ENCODE peak calls at places on chromosome 10, in four cellular contexts. One of them, this sample, is unnamed.

GRCh38 chr10:97327348-97328294 is 6.9 kb downstream of the FRAT2 start:
- DNase-seq in GM12865: peak; percentile 37
- DNase-seq in heart left ventricle: no peak
- DNase-seq in B cell: no peak
- DNase-seq in this sample: no peak

GRCh38 chr10:92929896-92930295 is 81.6 kb downstream of the EXOC6 start:
- DNase-seq in B cell: no peak
- DNase-seq in GM12865: no peak
- DNase-seq in heart left ventricle: no peak
- DNase-seq in this sample: no peak

GRCh38 chr10:23192741-23193434 is 776 bp downstream of the PTF1A start:
- DNase-seq in B cell: no peak
- DNase-seq in GM12865: no peak
- DNase-seq in heart left ventricle: no peak
- DNase-seq in this sample: no peak

GRCh38 chr10:72976886-72977285 is 22.3 kb upstream of the PLA2G12B start:
- DNase-seq in GM12865: no peak
- DNase-seq in heart left ventricle: no peak
- DNase-seq in B cell: no peak
- DNase-seq in this sample: no peak

GRCh38 chr10:35639021-35639521 is 3.0 kb downstream of the FZD8 start:
- DNase-seq in GM12865: no peak
- DNase-seq in B cell: no peak
- DNase-seq in heart left ventricle: no peak
- DNase-seq in this sample: no peak

GRCh38 chr10:22344204-22344603 is 1.1 kb upstream of the SPAG6 start:
- DNase-seq in GM12865: no peak
- DNase-seq in heart left ventricle: no peak
- DNase-seq in B cell: peak; percentile 21
- DNase-seq in this sample: no peak

GRCh38 chr10:58754419-58755180 is 241.9 kb downstream of the BICC1 start:
- DNase-seq in heart left ventricle: no peak
- DNase-seq in B cell: no peak
- DNase-seq in GM12865: no peak
- DNase-seq in this sample: no peak

GRCh38 chr10:133452453-133452852 is 1.3 kb upstream of the SCART1 start:
- DNase-seq in B cell: no peak
- DNase-seq in GM12865: no peak
- DNase-seq in heart left ventricle: no peak
- DNase-seq in this sample: no peak

GRCh38 chr10:124563320-124563719 is 101.7 kb downstream of the LHPP start:
- DNase-seq in B cell: no peak
- DNase-seq in heart left ventricle: no peak
- DNase-seq in GM12865: no peak
- DNase-seq in this sample: no peak

GRCh38 chr10:125035136-125035535 is 93.2 kb downstream of the ZRANB1 start:
- DNase-seq in heart left ventricle: no peak
- DNase-seq in B cell: no peak
- DNase-seq in GM12865: no peak
- DNase-seq in this sample: no peak

GRCh38 chr10:68088744-68089143 is 13.7 kb upstream of the HERC4 start:
- DNase-seq in B cell: no peak
- DNase-seq in GM12865: peak; percentile 37
- DNase-seq in heart left ventricle: no peak
- DNase-seq in this sample: no peak

GRCh38 chr10:45001382-45002148 is 842 bp downstream of the ZNF22 start:
- DNase-seq in B cell: peak; percentile 67
- DNase-seq in GM12865: peak; percentile 83
- DNase-seq in heart left ventricle: peak; percentile 69
- DNase-seq in this sample: peak; percentile 80

GRCh38 chr10:131681656-131682055 is 219.2 kb upstream of the PPP2R2D start:
- DNase-seq in GM12865: no peak
- DNase-seq in heart left ventricle: no peak
- DNase-seq in B cell: no peak
- DNase-seq in this sample: no peak

GRCh38 chr10:103648951-103649532 is 155.5 kb downstream of the NEURL1 start:
- DNase-seq in heart left ventricle: no peak
- DNase-seq in GM12865: no peak
- DNase-seq in B cell: no peak
- DNase-seq in this sample: no peak

GRCh38 chr10:71077143-71077581 is 135.2 kb upstream of the UNC5B start:
- DNase-seq in heart left ventricle: peak; percentile 9
- DNase-seq in GM12865: no peak
- DNase-seq in B cell: no peak
- DNase-seq in this sample: no peak

GRCh38 chr10:119256030-119256429 is 48.7 kb downstream of the GRK5 start:
- DNase-seq in GM12865: no peak
- DNase-seq in heart left ventricle: no peak
- DNase-seq in B cell: no peak
- DNase-seq in this sample: no peak

GRCh38 chr10:12518024-12518423 is 168.7 kb downstream of the CAMK1D start:
- DNase-seq in heart left ventricle: no peak
- DNase-seq in B cell: no peak
- DNase-seq in GM12865: no peak
- DNase-seq in this sample: no peak

GRCh38 chr10:70441877-70442205 is 360 bp upstream of the NODAL start:
- DNase-seq in B cell: no peak
- DNase-seq in GM12865: no peak
- DNase-seq in heart left ventricle: no peak
- DNase-seq in this sample: no peak

GRCh38 chr10:132970641-132971438 is 28.5 kb upstream of the CFAP46 start:
- DNase-seq in GM12865: no peak
- DNase-seq in B cell: no peak
- DNase-seq in heart left ventricle: no peak
- DNase-seq in this sample: no peak

GRCh38 chr10:27157150-27157549 is 2.0 kb downstream of the MASTL start:
- DNase-seq in B cell: no peak
- DNase-seq in GM12865: no peak
- DNase-seq in heart left ventricle: no peak
- DNase-seq in this sample: no peak

GRCh38 chr10:42421812-42422211 is 216.6 kb downstream of the ZNF33B start:
- DNase-seq in GM12865: no peak
- DNase-seq in heart left ventricle: no peak
- DNase-seq in B cell: no peak
- DNase-seq in this sample: no peak

GRCh38 chr10:11035318-11035920 is 17.7 kb downstream of the CELF2 start:
- DNase-seq in B cell: no peak
- DNase-seq in heart left ventricle: peak; percentile 56
- DNase-seq in GM12865: no peak
- DNase-seq in this sample: no peak

GRCh38 chr10:43814611-43815010 is 165.9 kb upstream of the ZNF32 start:
- DNase-seq in GM12865: no peak
- DNase-seq in heart left ventricle: no peak
- DNase-seq in B cell: no peak
- DNase-seq in this sample: no peak

GRCh38 chr10:7908541-7909210 is 90.4 kb downstream of the TAF3 start:
- DNase-seq in GM12865: no peak
- DNase-seq in heart left ventricle: no peak
- DNase-seq in B cell: no peak
- DNase-seq in this sample: no peak

GRCh38 chr10:48507494-48507893 is 97.4 kb downstream of the ARHGAP22 start:
- DNase-seq in B cell: no peak
- DNase-seq in heart left ventricle: no peak
- DNase-seq in GM12865: no peak
- DNase-seq in this sample: no peak

GRCh38 chr10:48505394-48506112 is 99.3 kb downstream of the ARHGAP22 start:
- DNase-seq in B cell: no peak
- DNase-seq in GM12865: no peak
- DNase-seq in heart left ventricle: no peak
- DNase-seq in this sample: no peak

GRCh38 chr10:48507933-48508830 is 96.7 kb downstream of the ARHGAP22 start:
- DNase-seq in GM12865: no peak
- DNase-seq in heart left ventricle: peak; percentile 46
- DNase-seq in B cell: no peak
- DNase-seq in this sample: no peak

GRCh38 chr10:48504141-48504885 is 100.6 kb downstream of the ARHGAP22 start:
- DNase-seq in B cell: no peak
- DNase-seq in heart left ventricle: no peak
- DNase-seq in GM12865: no peak
- DNase-seq in this sample: no peak

GRCh38 chr10:48506147-48506917 is 98.5 kb downstream of the ARHGAP22 start:
- DNase-seq in heart left ventricle: no peak
- DNase-seq in GM12865: peak; percentile 66
- DNase-seq in B cell: no peak
- DNase-seq in this sample: peak; percentile 51
- TF ChIP-seq CTCF in heart left ventricle: peak; percentile 26
- TF ChIP-seq CTCF in GM12865: peak; percentile 40
- TF ChIP-seq CTCF in B cell: no peak
- TF ChIP-seq CTCF in this sample: peak; percentile 50

GRCh38 chr10:66586073-66586472 is 339.8 kb upstream of the LRRTM3 start:
- DNase-seq in B cell: no peak
- DNase-seq in heart left ventricle: no peak
- DNase-seq in GM12865: no peak
- DNase-seq in this sample: no peak
- TF ChIP-seq CTCF in B cell: no peak
- TF ChIP-seq CTCF in heart left ventricle: no peak
- TF ChIP-seq CTCF in GM12865: no peak
- TF ChIP-seq CTCF in this sample: peak; percentile 15

GRCh38 chr10:99234739-99235468 is 748 bp downstream of the HPSE2 start:
- DNase-seq in B cell: no peak
- DNase-seq in heart left ventricle: no peak
- DNase-seq in GM12865: no peak
- DNase-seq in this sample: no peak

GRCh38 chr10:99234067-99234738 is 1.4 kb downstream of the HPSE2 start:
- DNase-seq in B cell: peak; percentile 81
- DNase-seq in heart left ventricle: peak; percentile 25
- DNase-seq in GM12865: peak; percentile 87
- DNase-seq in this sample: peak; percentile 87

GRCh38 chr10:99233680-99234018 is 2.0 kb downstream of the HPSE2 start:
- DNase-seq in B cell: no peak
- DNase-seq in GM12865: no peak
- DNase-seq in heart left ventricle: no peak
- DNase-seq in this sample: peak; percentile 25

GRCh38 chr10:99233000-99233679 is 2.5 kb downstream of the HPSE2 start:
- DNase-seq in GM12865: no peak
- DNase-seq in B cell: no peak
- DNase-seq in heart left ventricle: no peak
- DNase-seq in this sample: peak; percentile 19

GRCh38 chr10:99232357-99232999 is 3.2 kb downstream of the HPSE2 start:
- DNase-seq in heart left ventricle: no peak
- DNase-seq in B cell: no peak
- DNase-seq in GM12865: peak; percentile 16
- DNase-seq in this sample: no peak
- TF ChIP-seq CTCF in heart left ventricle: no peak
- TF ChIP-seq CTCF in B cell: no peak
- TF ChIP-seq CTCF in GM12865: no peak
- TF ChIP-seq CTCF in this sample: no peak

GRCh38 chr10:15379043-15379442 is 8.0 kb upstream of the FAM171A1 start:
- DNase-seq in B cell: no peak
- DNase-seq in GM12865: no peak
- DNase-seq in heart left ventricle: no peak
- DNase-seq in this sample: no peak

GRCh38 chr10:15374156-15374555 is 3.1 kb upstream of the FAM171A1 start:
- DNase-seq in B cell: no peak
- DNase-seq in heart left ventricle: no peak
- DNase-seq in GM12865: peak; percentile 62
- DNase-seq in this sample: peak; percentile 70

GRCh38 chr10:15381420-15381819 is 10.3 kb upstream of the FAM171A1 start:
- DNase-seq in GM12865: no peak
- DNase-seq in heart left ventricle: no peak
- DNase-seq in B cell: no peak
- DNase-seq in this sample: no peak

GRCh38 chr10:15374561-15374960 is 3.5 kb upstream of the FAM171A1 start:
- DNase-seq in heart left ventricle: no peak
- DNase-seq in GM12865: no peak
- DNase-seq in B cell: no peak
- DNase-seq in this sample: no peak

DNA sequence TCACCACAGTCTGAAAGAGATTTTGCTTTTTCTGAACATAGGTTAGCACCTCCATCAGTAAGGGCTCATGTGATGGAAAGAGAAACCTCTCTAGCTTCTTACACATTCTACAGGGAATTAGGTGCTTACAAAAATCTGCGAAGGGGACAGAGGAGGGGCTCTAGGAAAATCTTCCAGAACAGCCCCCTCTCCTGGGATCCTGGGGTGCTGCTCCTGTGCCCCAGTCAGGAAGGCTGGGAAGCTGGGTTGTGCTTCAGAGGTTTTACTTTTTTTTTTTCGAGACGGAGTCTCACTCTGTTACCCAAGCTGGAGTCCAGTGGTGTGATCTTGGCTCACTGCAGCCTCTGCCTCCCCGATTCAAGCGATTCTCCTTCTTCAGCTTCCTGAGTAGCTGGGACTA is 7.5 kb upstream of the FAM171A1 start:
- DNase-seq in GM12865: no peak
- DNase-seq in heart left ventricle: no peak
- DNase-seq in B cell: no peak
- DNase-seq in this sample: no peak
- TF ChIP-seq CTCF in GM12865: no peak
- TF ChIP-seq CTCF in heart left ventricle: no peak
- TF ChIP-seq CTCF in B cell: no peak
- TF ChIP-seq CTCF in this sample: no peak

GRCh38 chr10:61664985-61665384 is 2.3 kb downstream of the CABCOCO1 start:
- DNase-seq in heart left ventricle: no peak
- DNase-seq in GM12865: no peak
- DNase-seq in B cell: no peak
- DNase-seq in this sample: no peak

GRCh38 chr10:61673360-61673759 is 10.6 kb downstream of the CABCOCO1 start:
- DNase-seq in GM12865: no peak
- DNase-seq in B cell: no peak
- DNase-seq in heart left ventricle: no peak
- DNase-seq in this sample: no peak

GRCh38 chr10:61663466-61663865 is 737 bp downstream of the CABCOCO1 start:
- DNase-seq in heart left ventricle: no peak
- DNase-seq in B cell: no peak
- DNase-seq in GM12865: no peak
- DNase-seq in this sample: no peak

GRCh38 chr10:61669849-61670248 is 7.1 kb downstream of the CABCOCO1 start:
- DNase-seq in heart left ventricle: no peak
- DNase-seq in B cell: no peak
- DNase-seq in GM12865: no peak
- DNase-seq in this sample: no peak

GRCh38 chr10:61669161-61669755 is 6.5 kb downstream of the CABCOCO1 start:
- DNase-seq in GM12865: no peak
- DNase-seq in heart left ventricle: no peak
- DNase-seq in B cell: no peak
- DNase-seq in this sample: no peak
- TF ChIP-seq CTCF in GM12865: no peak
- TF ChIP-seq CTCF in heart left ventricle: no peak
- TF ChIP-seq CTCF in B cell: no peak
- TF ChIP-seq CTCF in this sample: no peak

DNA sequence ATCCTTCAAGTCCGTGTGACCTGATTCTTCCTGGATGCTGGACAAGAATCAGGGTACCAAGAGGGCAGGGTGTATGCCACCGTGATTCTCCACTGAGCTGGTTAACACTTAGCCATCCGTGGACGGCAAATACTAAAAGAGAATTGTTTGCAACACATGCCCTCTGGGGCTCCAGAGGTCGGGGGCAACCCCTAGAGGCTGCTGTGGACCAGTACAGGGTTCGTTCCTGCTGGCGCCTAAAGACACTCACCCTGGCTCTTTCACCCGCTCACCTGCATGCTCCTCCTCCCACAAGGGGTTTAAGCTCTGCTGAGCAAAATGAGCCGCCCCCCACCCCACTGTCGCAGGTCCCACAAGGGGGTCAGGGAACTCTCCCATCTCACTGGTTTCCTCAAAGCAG is 148.7 kb upstream of the ITGB1 start:
- DNase-seq in GM12865: no peak
- DNase-seq in B cell: no peak
- DNase-seq in heart left ventricle: no peak
- DNase-seq in this sample: no peak
- TF ChIP-seq CTCF in GM12865: peak; percentile 10
- TF ChIP-seq CTCF in B cell: no peak
- TF ChIP-seq CTCF in heart left ventricle: no peak
- TF ChIP-seq CTCF in this sample: no peak

This sample was measured in GM13977.